ENCODE peak calls at places on chromosomes 4 and X, in ten cellular contexts. L is Peyer's patch; S is bronchial epithelial cell; B is testis; O is CD4-positive, CD25-positive, alpha-beta regulatory T cell; T is tibial nerve; W is SJSA1; K is right lobe of liver; Z is heart right ventricle; J is body of pancreas. P is an unnamed sample. For H3K36me3, the result is how much of the 10 kb centered on the place peaks cover.

GRCh38 chrX:139890991-139891700 is 41.7 kb downstream of the ATP11C start:
- DNase-seq in L (no peak), S (peak), B (no peak), O (no peak), T (no peak), W (peak), K (no peak), Z (no peak), J (no peak), P (no peak)

GRCh38 chrX:55135171-55135570 is 46.4 kb downstream of the PAGE2 start:
- DNase-seq in L (peak), S (peak), B (peak), O (peak), T (peak), W (peak), K (peak), Z (peak), J (peak), P (no peak)

GRCh38 chr4:71602271-71602890 is 181.5 kb downstream of the GC start:
- DNase-seq in L (peak), S (peak), B (no peak), O (no peak), T (no peak), W (peak), K (no peak), Z (no peak), J (no peak), P (no peak)

GRCh38 chrX:10216208-10216607 is 59.4 kb downstream of the CLCN4 start:
- DNase-seq in L (no peak), S (no peak), B (no peak), O (no peak), T (no peak), W (no peak), K (no peak), Z (no peak), J (no peak), P (no peak)

GRCh38 chrX:101617211-101618191 is at the start of gene ARMCX6:
- DNase-seq in L (peak), S (peak), B (peak), O (peak), T (peak), W (peak), K (peak), Z (peak), J (peak), P (peak)

GRCh38 chrX:35015627-35016026 is 73.0 kb downstream of the FAM47B start:
- DNase-seq in L (no peak), S (no peak), B (no peak), O (no peak), T (no peak), W (peak), K (no peak), Z (no peak), J (no peak), P (no peak)

GRCh38 chrX:50169717-50170116 is 31.1 kb downstream of the AKAP4 start:
- DNase-seq in L (no peak), S (no peak), B (no peak), O (no peak), T (no peak), W (no peak), K (no peak), Z (no peak), J (no peak), P (no peak)

GRCh38 chr4:92234393-92235176 is 69.2 kb upstream of the GRID2 start:
- DNase-seq in L (no peak), S (peak), B (no peak), O (no peak), T (no peak), W (peak), K (no peak), Z (no peak), J (no peak), P (no peak)

GRCh38 chr4:175947117-175947722 is 118.4 kb upstream of the WDR17 start:
- DNase-seq in L (no peak), S (peak), B (no peak), O (no peak), T (peak), W (no peak), K (no peak), Z (no peak), J (no peak), P (no peak)

GRCh38 chr4:175951794-175952193 is 113.8 kb upstream of the WDR17 start:
- DNase-seq in L (peak), S (peak), B (no peak), O (no peak), T (no peak), W (no peak), K (no peak), Z (no peak), J (peak), P (no peak)

GRCh38 chr4:175946472-175947116 is 119.0 kb upstream of the WDR17 start:
- DNase-seq in L (no peak), S (no peak), B (no peak), O (no peak), T (no peak), W (no peak), K (no peak), Z (no peak), J (no peak), P (no peak)
- H3K4me3 ChIP-seq in L (no peak), S (no peak), B (no peak), O (no peak), T (no peak), W (no peak), K (no peak), Z (no peak), J (no peak), P (peak)

GRCh38 chr4:13618212-13618806 is 9.2 kb downstream of the BOD1L1 start:
- DNase-seq in L (no peak), S (no peak), B (no peak), O (no peak), T (no peak), W (no peak), K (no peak), Z (no peak), J (no peak), P (no peak)

GRCh38 chr4:13616597-13616996 is 10.9 kb downstream of the BOD1L1 start:
- DNase-seq in L (no peak), S (no peak), B (no peak), O (no peak), T (no peak), W (no peak), K (no peak), Z (no peak), J (no peak), P (no peak)

GRCh38 chr4:13615162-13615561 is 12.4 kb downstream of the BOD1L1 start:
- DNase-seq in L (no peak), S (no peak), B (no peak), O (no peak), T (no peak), W (no peak), K (no peak), Z (no peak), J (no peak), P (no peak)

GRCh38 chr4:13612569-13612968 is 15.0 kb downstream of the BOD1L1 start:
- DNase-seq in L (no peak), S (no peak), B (no peak), O (no peak), T (no peak), W (no peak), K (no peak), Z (no peak), J (no peak), P (no peak)

GRCh38 chr4:13617801-13618200 is 9.7 kb downstream of the BOD1L1 start:
- DNase-seq in L (no peak), S (no peak), B (no peak), O (no peak), T (no peak), W (no peak), K (no peak), Z (no peak), J (no peak), P (no peak)
- H3K36me3 ChIP-seq in L (under half), S (under half), B (under half), O (half or more), T (under half), W (under half), K (under half), Z (half or more), J (under half), P (under half)

GRCh38 chr4:87122252-87122651 is 98.2 kb downstream of the KLHL8 start:
- DNase-seq in L (no peak), S (peak), B (no peak), O (no peak), T (no peak), W (no peak), K (no peak), Z (no peak), J (no peak), P (no peak)
- H3K4me3 ChIP-seq in L (no peak), S (peak), B (no peak), O (no peak), T (no peak), W (no peak), K (no peak), Z (no peak), J (no peak), P (no peak)

GRCh38 chr4:88035292-88035691 is 27.9 kb downstream of the PKD2 start:
- DNase-seq in L (no peak), S (no peak), B (no peak), O (no peak), T (no peak), W (no peak), K (no peak), Z (no peak), J (no peak), P (no peak)

GRCh38 chr4:88037447-88037846 is 30.0 kb downstream of the PKD2 start:
- DNase-seq in L (no peak), S (no peak), B (no peak), O (no peak), T (no peak), W (no peak), K (no peak), Z (no peak), J (no peak), P (no peak)

GRCh38 chr4:88030565-88031310 is 23.3 kb downstream of the PKD2 start:
- DNase-seq in L (no peak), S (no peak), B (no peak), O (no peak), T (no peak), W (no peak), K (no peak), Z (no peak), J (no peak), P (no peak)

GRCh38 chr4:88029556-88029955 is 22.1 kb downstream of the PKD2 start:
- DNase-seq in L (no peak), S (no peak), B (no peak), O (no peak), T (no peak), W (no peak), K (no peak), Z (no peak), J (no peak), P (no peak)

DNA sequence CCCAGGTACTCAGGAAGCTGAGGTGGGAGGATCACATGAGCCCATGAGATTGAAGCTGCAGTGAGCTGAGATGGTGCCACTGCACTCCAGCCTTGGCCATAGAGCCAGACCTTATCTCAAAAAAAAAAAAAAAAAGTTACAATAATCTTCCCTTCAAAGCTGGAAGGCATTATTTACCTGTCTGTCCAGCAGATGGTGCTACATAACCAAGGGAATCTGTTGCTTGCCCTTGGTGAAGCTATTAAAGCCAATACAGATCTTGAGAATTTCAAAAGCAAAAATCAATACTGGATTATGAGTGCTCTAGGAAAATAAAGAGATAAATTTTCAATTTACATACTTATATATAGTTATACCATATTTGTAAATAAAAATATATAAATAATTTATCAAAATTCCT is 25.9 kb downstream of the PKD2 start:
- DNase-seq in L (peak), S (peak), B (peak), O (peak), T (peak), W (peak), K (no peak), Z (peak), J (peak), P (no peak)
- H3K36me3 ChIP-seq in L (under half), S (under half), B (under half), O (under half), T (under half), W (half or more), K (under half), Z (half or more), J (under half), P (under half)

DNA sequence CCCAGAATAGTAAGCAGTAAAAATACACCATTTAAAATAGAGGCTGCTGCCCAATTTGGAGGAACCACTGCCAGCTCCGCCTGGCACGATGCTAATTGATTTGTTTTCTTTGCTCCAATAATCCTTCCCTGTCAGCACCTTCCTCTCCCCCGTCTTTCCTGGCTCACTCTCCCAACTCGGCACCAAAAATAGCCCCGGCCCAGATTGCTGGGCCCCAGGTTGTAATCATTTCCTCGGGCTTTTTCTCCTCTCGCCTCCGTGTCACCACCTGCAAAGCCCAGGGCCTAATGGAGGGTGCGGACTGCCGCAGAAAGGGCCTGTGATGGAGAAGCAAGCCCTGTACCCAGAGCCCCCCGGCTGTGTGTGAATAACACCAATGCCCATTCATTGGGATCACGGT is 197.6 kb upstream of the PSAPL1 start:
- DNase-seq in L (no peak), S (no peak), B (no peak), O (no peak), T (no peak), W (no peak), K (no peak), Z (no peak), J (no peak), P (no peak)
- H3K4me3 ChIP-seq in L (no peak), S (no peak), B (no peak), O (no peak), T (no peak), W (no peak), K (no peak), Z (no peak), J (no peak), P (no peak)

GRCh38 chr4:40140206-40140605 is 56.6 kb upstream of the RHOH start:
- DNase-seq in L (no peak), S (no peak), B (no peak), O (no peak), T (no peak), W (no peak), K (no peak), Z (no peak), J (no peak), P (no peak)
- H3K36me3 ChIP-seq in L (under half), S (under half), B (under half), O (under half), T (under half), W (under half), K (under half), Z (under half), J (under half), P (under half)